ENCODE peak calls at places on chromosomes 1 and 21, in six cellular contexts. X, J, E, B, M and L are unnamed samples.

GRCh38 chr1:118223426-118223825 is 38.4 kb upstream of the SPAG17 start:
- DNase-seq in X (peak; percentile 16), J (no peak), E (no peak), B (peak; percentile 81), M (no peak), L (no peak)

GRCh38 chr1:224168859-224169380 is 14.1 kb upstream of the DEGS1 start:
- DNase-seq in X (peak; percentile 89), J (no peak), E (no peak), B (no peak), M (peak; percentile 31), L (peak; percentile 15)

GRCh38 chr1:44390277-44390676 is 14.8 kb upstream of the RNF220 start:
- DNase-seq in X (peak; percentile 51), J (no peak), E (peak; percentile 48), B (no peak), M (no peak), L (no peak)

GRCh38 chr1:240217398-240217797 is 125.7 kb downstream of the FMN2 start:
- DNase-seq in X (no peak), J (no peak), E (no peak), B (no peak), M (no peak), L (no peak)

GRCh38 chr1:12513176-12513575 is 104.8 kb downstream of the DHRS3 start:
- DNase-seq in X (no peak), J (no peak), E (no peak), B (no peak), M (no peak), L (no peak)

GRCh38 chr21:43315244-43316137 is 111.4 kb downstream of the SIK1 start:
- DNase-seq in X (no peak), J (no peak), E (no peak), B (no peak), M (peak; percentile 60), L (no peak)

GRCh38 chr1:47690341-47691244 is 252.7 kb downstream of the FOXD2 start:
- DNase-seq in X (no peak), J (no peak), E (no peak), B (no peak), M (no peak), L (no peak)

GRCh38 chr1:38050397-38051141 is 4.0 kb upstream of the POU3F1 start:
- DNase-seq in X (no peak), J (no peak), E (no peak), B (no peak), M (no peak), L (no peak)

GRCh38 chr1:29259802-29260441 is 23.6 kb downstream of the PTPRU start:
- DNase-seq in X (no peak), J (no peak), E (no peak), B (peak; percentile 15), M (peak; percentile 51), L (peak; percentile 16)

GRCh38 chr1:199064971-199065370 is 426.1 kb downstream of the PTPRC start:
- DNase-seq in X (no peak), J (no peak), E (no peak), B (no peak), M (no peak), L (no peak)

GRCh38 chr1:159598196-159598595 is 10.6 kb downstream of the APCS start:
- DNase-seq in X (peak; percentile 90), J (no peak), E (peak; percentile 48), B (no peak), M (no peak), L (no peak)